ENCODE peak calls at places on chromosomes 1 and 21, in nine cellular contexts. P is breast epithelium, L is cardiac muscle cell, D is stomach, I is NB4, W is brain microvascular endothelial cell, K is neural progenitor cell, N is RWPE1, E is A549. R is an unnamed sample.

GRCh38 chr1:46489169-46489637 is 433 bp upstream of the DMBX1 start:
- DNase-seq in P (no peak), L (no peak), D (no peak), I (peak; percentile 22), W (no peak), K (no peak), N (no peak), E (no peak), R (no peak)

GRCh38 chr1:28740118-28740517 is 3.4 kb downstream of the YTHDF2 start:
- DNase-seq in P (no peak), L (no peak), D (no peak), I (no peak), W (no peak), K (no peak), N (no peak), E (no peak), R (no peak)

GRCh38 chr1:177181631-177182291 is 11.0 kb downstream of the BRINP2 start:
- DNase-seq in P (peak; percentile 38), L (peak; percentile 66), D (peak; percentile 62), I (peak; percentile 65), W (peak; percentile 34), K (peak; percentile 93), N (peak; percentile 64), E (peak; percentile 75), R (peak; percentile 79)

GRCh38 chr1:156725683-156726280 is 2.5 kb upstream of the METTL25B start:
- DNase-seq in P (peak; percentile 83), L (peak; percentile 94), D (peak; percentile 93), I (peak; percentile 93), W (peak; percentile 84), K (peak; percentile 94), N (peak; percentile 86), E (peak; percentile 89), R (peak; percentile 84)

GRCh38 chr1:246769306-246769705 is 45.1 kb downstream of the SCCPDH start:
- DNase-seq in P (no peak), L (peak; percentile 84), D (no peak), I (no peak), W (no peak), K (no peak), N (peak; percentile 51), E (no peak), R (no peak)

GRCh38 chr1:152495066-152495675 is 15.4 kb upstream of the LCE5A start:
- DNase-seq in P (no peak), L (peak; percentile 45), D (no peak), I (peak; percentile 66), W (no peak), K (no peak), N (no peak), E (no peak), R (no peak)

GRCh38 chr1:3898994-3899775 is 887 bp downstream of the C1orf174 start:
- DNase-seq in P (no peak), L (peak; percentile 7), D (no peak), I (peak; percentile 52), W (no peak), K (no peak), N (no peak), E (peak; percentile 43), R (no peak)

GRCh38 chr21:16179732-16180131 is 449.9 kb downstream of the USP25 start:
- DNase-seq in P (no peak), L (no peak), D (no peak), I (no peak), W (peak; percentile 77), K (no peak), N (no peak), E (no peak), R (no peak)

GRCh38 chr1:160837558-160838205 is 25.0 kb downstream of the CD244 start:
- DNase-seq in P (peak; percentile 53), L (peak; percentile 45), D (peak; percentile 50), I (peak; percentile 97), W (peak; percentile 6), K (peak; percentile 38), N (no peak), E (no peak), R (no peak)

GRCh38 chr1:16677552-16678423 is 11.0 kb upstream of the RNU1-3 start:
- DNase-seq in P (no peak), L (peak; percentile 65), D (no peak), I (peak; percentile 89), W (peak; percentile 28), K (peak; percentile 65), N (peak; percentile 53), E (peak; percentile 65), R (no peak)

GRCh38 chr1:91876040-91876470 is 9.9 kb downstream of the TGFBR3 start:
- DNase-seq in P (no peak), L (no peak), D (no peak), I (no peak), W (no peak), K (no peak), N (no peak), E (no peak), R (no peak)

GRCh38 chr1:109371271-109371739 is 26.4 kb downstream of the SORT1 start:
- DNase-seq in P (no peak), L (peak; percentile 76), D (no peak), I (peak; percentile 49), W (no peak), K (no peak), N (no peak), E (no peak), R (no peak)

GRCh38 chr1:229447809-229448252 is 13.9 kb upstream of the ACTA1 start:
- DNase-seq in P (no peak), L (no peak), D (no peak), I (no peak), W (no peak), K (no peak), N (no peak), E (no peak), R (no peak)

GRCh38 chr1:95384570-95384969 is 150.6 kb downstream of the RWDD3 start:
- DNase-seq in P (no peak), L (peak; percentile 4), D (no peak), I (peak; percentile 51), W (no peak), K (peak; percentile 79), N (peak; percentile 41), E (no peak), R (no peak)

GRCh38 chr21:27450216-27450615 is 483.3 kb upstream of the ADAMTS5 start:
- DNase-seq in P (no peak), L (no peak), D (no peak), I (no peak), W (no peak), K (no peak), N (no peak), E (no peak), R (no peak)

GRCh38 chr1:206907304-206907991 is 10.2 kb downstream of the IL24 start:
- DNase-seq in P (no peak), L (no peak), D (no peak), I (peak; percentile 21), W (no peak), K (peak; percentile 56), N (no peak), E (peak; percentile 34), R (no peak)
- TF ChIP-seq CTCF in P (no peak), L (peak; percentile 38), D (no peak), I (peak; percentile 21), W (peak; percentile 50), K (peak; percentile 46), N (no peak), E (peak; percentile 45), R (peak; percentile 35)

GRCh38 chr1:18561967-18562366 is 68.7 kb upstream of the PAX7 start:
- DNase-seq in P (no peak), L (no peak), D (no peak), I (no peak), W (no peak), K (no peak), N (no peak), E (no peak), R (no peak)

GRCh38 chr1:18556364-18556763 is 74.3 kb upstream of the PAX7 start:
- DNase-seq in P (no peak), L (peak; percentile 37), D (no peak), I (no peak), W (peak; percentile 23), K (peak; percentile 63), N (peak; percentile 11), E (peak; percentile 16), R (no peak)

GRCh38 chr1:18557621-18558465 is 72.8 kb upstream of the PAX7 start:
- DNase-seq in P (no peak), L (peak; percentile 12), D (peak; percentile 35), I (no peak), W (no peak), K (peak; percentile 91), N (no peak), E (peak; percentile 7), R (no peak)

GRCh38 chr1:18564661-18565060 is 66.0 kb upstream of the PAX7 start:
- DNase-seq in P (no peak), L (no peak), D (no peak), I (no peak), W (no peak), K (peak; percentile 45), N (no peak), E (no peak), R (no peak)

GRCh38 chr1:18560692-18561091 is 70.0 kb upstream of the PAX7 start:
- DNase-seq in P (no peak), L (no peak), D (no peak), I (no peak), W (no peak), K (no peak), N (no peak), E (peak; percentile 9), R (no peak)
- TF ChIP-seq CTCF in P (no peak), L (no peak), D (no peak), I (no peak), W (no peak), K (peak; percentile 10), N (no peak), E (no peak), R (no peak)

GRCh38 chr1:37015713-37016112 is 18.6 kb downstream of the GRIK3 start:
- DNase-seq in P (no peak), L (no peak), D (no peak), I (no peak), W (no peak), K (no peak), N (no peak), E (no peak), R (no peak)

GRCh38 chr1:37016121-37016520 is 18.2 kb downstream of the GRIK3 start:
- DNase-seq in P (no peak), L (no peak), D (no peak), I (no peak), W (no peak), K (no peak), N (no peak), E (no peak), R (no peak)

GRCh38 chr1:37017737-37018136 is 16.6 kb downstream of the GRIK3 start:
- DNase-seq in P (no peak), L (no peak), D (no peak), I (peak; percentile 8), W (no peak), K (no peak), N (no peak), E (no peak), R (no peak)

GRCh38 chr1:37020653-37021277 is 13.6 kb downstream of the GRIK3 start:
- DNase-seq in P (no peak), L (no peak), D (no peak), I (peak; percentile 52), W (no peak), K (peak; percentile 89), N (peak; percentile 22), E (no peak), R (no peak)
- TF ChIP-seq CTCF in P (no peak), L (peak; percentile 2), D (no peak), I (peak; percentile 29), W (no peak), K (peak; percentile 59), N (no peak), E (no peak), R (peak; percentile 24)

DNA sequence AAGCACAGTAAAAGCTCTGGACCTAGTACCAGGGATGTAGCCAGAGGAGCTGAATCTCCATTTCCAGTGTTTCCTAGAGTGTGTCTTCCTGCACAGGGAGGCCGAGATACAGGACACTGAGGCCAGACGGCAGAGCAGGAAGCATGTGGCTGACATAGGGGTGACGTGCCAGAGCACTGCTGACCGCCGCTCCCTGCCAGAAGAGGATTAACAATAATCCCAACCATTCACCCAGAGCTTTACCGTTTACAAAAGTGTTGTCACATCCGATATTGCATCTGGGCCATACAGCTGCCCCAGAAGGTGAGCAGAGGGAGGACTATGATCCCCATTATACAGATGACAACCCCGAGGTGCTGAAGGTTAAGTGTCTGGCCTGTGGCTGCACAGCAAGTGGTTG is 5.8 kb upstream of the CLDN19 start:
- DNase-seq in P (no peak), L (no peak), D (no peak), I (no peak), W (no peak), K (no peak), N (no peak), E (no peak), R (no peak)
- TF ChIP-seq CTCF in P (no peak), L (no peak), D (no peak), I (no peak), W (no peak), K (no peak), N (no peak), E (no peak), R (no peak)